ENCODE peak calls at places on chromosomes 1 and 21, in eight cellular contexts. H is fibroblast of lung, T is AG04450, L is PC-9, A is A549, Y is psoas muscle, S is HCT116, G is mucosa of descending colon. W is an unnamed sample. For H3K9me3, the result is how much of the 10 kb centered on the place peaks cover.

GRCh38 chr1:113676524-113676923 is 82.8 kb downstream of the PHTF1 start:
- DNase-seq in H (no peak), T (no peak), L (no peak), A (no peak), Y (no peak), S (no peak), G (no peak), W (no peak)

GRCh38 chr1:234573711-234574299 is 36.2 kb downstream of the IRF2BP2 start:
- DNase-seq in H (no peak), T (no peak), L (no peak), A (no peak), Y (no peak), S (no peak), G (no peak), W (no peak)

GRCh38 chr1:218890436-218890835 is 283.2 kb upstream of the LYPLAL1 start:
- DNase-seq in H (peak), T (no peak), L (no peak), A (no peak), Y (no peak), S (no peak), G (no peak), W (no peak)

GRCh38 chr1:95308276-95308675 is 74.3 kb downstream of the RWDD3 start:
- DNase-seq in H (no peak), T (no peak), L (no peak), A (no peak), Y (no peak), S (no peak), G (no peak), W (no peak)

GRCh38 chr1:41566274-41566885 is 81.9 kb upstream of the EDN2 start:
- DNase-seq in H (no peak), T (no peak), L (no peak), A (no peak), Y (no peak), S (no peak), G (no peak), W (no peak)

GRCh38 chr1:235644693-235645305 is 4.8 kb downstream of the GNG4 start:
- DNase-seq in H (no peak), T (no peak), L (no peak), A (no peak), Y (no peak), S (no peak), G (no peak), W (no peak)

GRCh38 chr1:234617986-234618725 is 8.2 kb upstream of the IRF2BP2 start:
- DNase-seq in H (peak), T (no peak), L (no peak), A (no peak), Y (no peak), S (no peak), G (no peak), W (no peak)

GRCh38 chr21:44710294-44710665 is 1.1 kb downstream of the TSPEAR start:
- DNase-seq in H (no peak), T (no peak), L (no peak), A (no peak), Y (peak), S (no peak), G (no peak), W (no peak)

GRCh38 chr1:38815903-38816627 is 43.5 kb downstream of the RRAGC start:
- DNase-seq in H (no peak), T (no peak), L (no peak), A (no peak), Y (no peak), S (no peak), G (no peak), W (no peak)

GRCh38 chr1:90876098-90876497 is 145.7 kb downstream of the ZNF644 start:
- DNase-seq in H (no peak), T (no peak), L (no peak), A (no peak), Y (no peak), S (no peak), G (no peak), W (no peak)

GRCh38 chr1:65558215-65558614 is 137.7 kb downstream of the LEPR start:
- DNase-seq in H (peak), T (no peak), L (no peak), A (no peak), Y (no peak), S (no peak), G (no peak), W (no peak)

GRCh38 chr1:7224644-7225043 is 439.4 kb downstream of the CAMTA1 start:
- DNase-seq in H (no peak), T (no peak), L (no peak), A (no peak), Y (no peak), S (peak), G (peak), W (no peak)

GRCh38 chr21:39669485-39669884 is 56.7 kb downstream of the B3GALT5 start:
- DNase-seq in H (no peak), T (no peak), L (no peak), A (no peak), Y (no peak), S (no peak), G (no peak), W (no peak)

GRCh38 chr1:229153955-229154548 is 116.9 kb upstream of the RAB4A start:
- DNase-seq in H (no peak), T (no peak), L (no peak), A (no peak), Y (no peak), S (no peak), G (no peak), W (no peak)

GRCh38 chr1:93631626-93632365 is 49.8 kb downstream of the BCAR3 start:
- DNase-seq in H (no peak), T (no peak), L (no peak), A (no peak), Y (no peak), S (no peak), G (peak), W (no peak)

GRCh38 chr1:211634461-211634860 is 41.0 kb downstream of the NEK2 start:
- DNase-seq in H (no peak), T (no peak), L (no peak), A (no peak), Y (no peak), S (no peak), G (no peak), W (no peak)

GRCh38 chr1:15919316-15919715 is 56.6 kb downstream of the ZBTB17 start:
- DNase-seq in H (peak), T (peak), L (peak), A (no peak), Y (no peak), S (no peak), G (no peak), W (no peak)

GRCh38 chr1:107273515-107273914 is 132.7 kb downstream of the NTNG1 start:
- DNase-seq in H (peak), T (no peak), L (no peak), A (no peak), Y (no peak), S (no peak), G (no peak), W (no peak)
- H3K4me3 ChIP-seq in H (peak), T (no peak), L (no peak), A (no peak), Y (no peak), S (no peak), G (no peak), W (no peak)

GRCh38 chr21:46108827-46109226 is 10.9 kb downstream of the COL6A2 start:
- DNase-seq in H (no peak), T (no peak), L (no peak), A (no peak), Y (no peak), S (no peak), G (peak), W (peak)

GRCh38 chr21:46100426-46100825 is 2.5 kb downstream of the COL6A2 start:
- DNase-seq in H (peak), T (no peak), L (no peak), A (no peak), Y (no peak), S (no peak), G (no peak), W (no peak)

GRCh38 chr21:46099476-46099875 is 1.6 kb downstream of the COL6A2 start:
- DNase-seq in H (no peak), T (no peak), L (no peak), A (no peak), Y (peak), S (no peak), G (peak), W (peak)

GRCh38 chr21:46100020-46100419 is 2.1 kb downstream of the COL6A2 start:
- DNase-seq in H (no peak), T (no peak), L (no peak), A (no peak), Y (no peak), S (no peak), G (no peak), W (peak)

GRCh38 chr21:46104104-46104503 is 6.2 kb downstream of the COL6A2 start:
- DNase-seq in H (no peak), T (no peak), L (no peak), A (no peak), Y (no peak), S (no peak), G (no peak), W (no peak)
- H3K9me3 ChIP-seq in H (under half), T (under half), L (under half), A (under half), Y (under half), S (under half), G (under half), W (under half)

GRCh38 chr1:216184281-216184680 is 239.0 kb downstream of the USH2A start:
- DNase-seq in H (peak), T (no peak), L (no peak), A (no peak), Y (no peak), S (no peak), G (no peak), W (no peak)

GRCh38 chr1:216181590-216181989 is 241.7 kb downstream of the USH2A start:
- DNase-seq in H (no peak), T (no peak), L (no peak), A (no peak), Y (no peak), S (no peak), G (no peak), W (no peak)

GRCh38 chr1:216183007-216183406 is 240.2 kb downstream of the USH2A start:
- DNase-seq in H (peak), T (peak), L (no peak), A (no peak), Y (no peak), S (no peak), G (no peak), W (no peak)

GRCh38 chr1:216186131-216186530 is 237.1 kb downstream of the USH2A start:
- DNase-seq in H (no peak), T (no peak), L (no peak), A (no peak), Y (no peak), S (no peak), G (no peak), W (no peak)

GRCh38 chr1:216183427-216183826 is 239.8 kb downstream of the USH2A start:
- DNase-seq in H (peak), T (no peak), L (no peak), A (no peak), Y (no peak), S (no peak), G (no peak), W (no peak)
- H3K4me3 ChIP-seq in H (no peak), T (no peak), L (no peak), A (no peak), Y (no peak), S (no peak), G (no peak), W (no peak)

GRCh38 chr1:49016030-49016991 is 239.6 kb upstream of the BEND5 start:
- DNase-seq in H (peak), T (no peak), L (no peak), A (no peak), Y (no peak), S (no peak), G (no peak), W (no peak)
- H3K9me3 ChIP-seq in H (under half), T (under half), L (under half), A (under half), Y (under half), S (under half), G (under half), W (under half)

DNA sequence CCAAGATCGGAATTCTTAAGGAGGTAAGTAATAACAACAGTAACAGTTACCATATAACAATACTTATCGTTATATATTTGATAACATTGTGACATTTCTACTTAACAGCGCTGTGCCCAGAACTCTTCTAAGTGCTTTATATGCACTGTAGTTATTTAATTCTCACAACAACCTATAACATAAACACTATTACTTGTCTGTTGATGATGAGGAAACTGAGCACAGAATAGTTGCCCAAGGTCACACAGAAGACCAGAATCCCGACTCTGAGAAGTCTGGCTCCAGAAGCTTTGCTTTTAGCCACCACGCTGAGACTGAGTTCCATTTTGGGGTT is 2.4 kb upstream of the ANXA9 start:
- DNase-seq in H (no peak), T (no peak), L (no peak), A (no peak), Y (no peak), S (no peak), G (no peak), W (no peak)
- H3K4me3 ChIP-seq in H (no peak), T (no peak), L (no peak), A (no peak), Y (no peak), S (no peak), G (no peak), W (no peak)

GRCh38 chr1:152111515-152111968 is 3.7 kb downstream of the TCHH start:
- DNase-seq in H (peak), T (no peak), L (peak), A (no peak), Y (no peak), S (no peak), G (peak), W (peak)
- H3K9me3 ChIP-seq in H (under half), T (under half), L (under half), A (under half), Y (under half), S (under half), G (under half), W (under half)

DNA sequence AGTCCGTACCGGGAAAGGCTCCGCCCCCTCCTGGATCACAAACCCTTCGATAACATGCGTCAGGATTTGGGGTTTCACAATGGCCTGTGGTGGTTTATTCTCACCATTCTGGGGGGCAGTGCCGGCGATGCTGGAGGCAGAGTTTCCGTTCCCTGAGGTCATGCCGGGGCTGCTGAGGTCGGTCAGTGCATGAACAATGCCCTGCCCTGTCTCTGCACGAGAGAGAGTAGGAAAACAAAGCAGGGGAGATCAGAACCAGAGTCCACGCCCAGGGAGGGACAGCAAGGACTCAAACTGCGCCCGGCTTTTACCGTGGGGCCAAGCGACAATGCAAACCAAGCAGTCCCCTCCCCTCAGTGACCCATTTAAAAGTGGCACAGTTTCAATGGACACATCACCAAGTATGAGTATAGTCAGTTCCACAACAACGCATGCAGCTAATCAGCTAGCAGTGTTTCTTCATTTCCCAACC is 13.2 kb upstream of the A3GALT2 start:
- DNase-seq in H (no peak), T (no peak), L (no peak), A (no peak), Y (peak), S (no peak), G (no peak), W (peak)
- H3K4me3 ChIP-seq in H (no peak), T (no peak), L (no peak), A (no peak), Y (peak), S (no peak), G (no peak), W (no peak)